ENCODE peak calls at places on chromosomes 13 and 19, in nine cellular contexts. Q, U, G, R, K, Y, F, D and Z are unnamed samples.

GRCh38 chr13:33057019-33057785 is 41.0 kb downstream of the KL start:
- DNase-seq in K (no peak), R (peak; percentile 23), Y (peak; percentile 5), F (no peak), Q (no peak), G (no peak), U (peak; percentile 1), D (no peak), Z (no peak)

GRCh38 chr13:110540871-110541525 is 20.5 kb downstream of the RAB20 start:
- DNase-seq in G (no peak), Y (no peak), R (no peak), D (no peak), U (no peak), Q (no peak), F (no peak), K (no peak), Z (no peak)

GRCh38 chr19:48490980-48491792 is 20.4 kb downstream of the LMTK3 start:
- DNase-seq in K (peak; percentile 90), Y (peak; percentile 48), U (no peak), D (peak; percentile 43), R (no peak), Q (peak; percentile 56), F (no peak), G (peak; percentile 54), Z (no peak)

GRCh38 chr13:33918199-33918932 is 100.4 kb downstream of the RFC3 start:
- DNase-seq in R (peak; percentile 69), Y (peak; percentile 45), U (no peak), Q (no peak), K (no peak), F (no peak), G (no peak), D (no peak), Z (peak; percentile 54)

GRCh38 chr13:23776698-23777570 is 112.3 kb downstream of the MIPEP start:
- DNase-seq in Y (no peak), U (no peak), K (no peak), F (no peak), G (no peak), D (no peak), Q (no peak), R (no peak), Z (no peak)

GRCh38 chr13:109868583-109869311 is 82.4 kb upstream of the IRS2 start:
- DNase-seq in Y (no peak), F (no peak), R (no peak), U (no peak), G (no peak), D (no peak), K (no peak), Q (no peak), Z (no peak)

GRCh38 chr19:32749361-32749760 is 29.8 kb downstream of the TDRD12 start:
- DNase-seq in U (no peak), Q (no peak), D (no peak), K (no peak), F (no peak), Y (no peak), G (no peak), R (no peak), Z (no peak)

GRCh38 chr19:22606212-22606553 is 27.9 kb upstream of the ZNF492 start:
- DNase-seq in K (no peak), R (no peak), D (no peak), U (no peak), Q (no peak), F (no peak), G (no peak), Y (no peak), Z (no peak)

GRCh38 chr19:27774827-27775226 is 1438.1 kb downstream of the UQCRFS1 start:
- DNase-seq in F (no peak), D (no peak), R (no peak), Q (no peak), U (no peak), K (peak; percentile 36), Y (peak; percentile 8), G (no peak), Z (peak; percentile 5)

GRCh38 chr19:6076675-6077463 is 33.4 kb downstream of the RFX2 start:
- DNase-seq in Y (no peak), K (no peak), G (no peak), U (no peak), Q (no peak), D (no peak), F (no peak), R (peak; percentile 91), Z (no peak)

GRCh38 chr19:16661480-16662034 is 618 bp downstream of the TMEM38A start:
- DNase-seq in U (no peak), D (no peak), G (no peak), R (no peak), K (peak; percentile 52), Y (peak; percentile 27), Q (peak; percentile 50), F (no peak), Z (no peak)

GRCh38 chr13:46761174-46761573 is 35.8 kb downstream of the ESD start:
- DNase-seq in K (no peak), Y (no peak), Q (no peak), G (no peak), D (no peak), U (no peak), F (no peak), R (no peak), Z (no peak)

GRCh38 chr19:35845215-35846037 is 6.9 kb downstream of the NPHS1 start:
- DNase-seq in U (no peak), R (no peak), Q (no peak), D (no peak), Y (peak; percentile 40), G (no peak), F (no peak), K (peak; percentile 70), Z (no peak)

GRCh38 chr19:56966697-56967299 is 126.3 kb upstream of the PEG3 start:
- DNase-seq in K (no peak), G (no peak), D (no peak), F (no peak), U (no peak), Q (no peak), R (no peak), Y (no peak), Z (no peak)

GRCh38 chr13:30872685-30873443 is 33.2 kb upstream of the MEDAG start:
- DNase-seq in Q (no peak), Y (peak; percentile 17), G (no peak), F (no peak), K (peak; percentile 81), R (peak; percentile 92), D (no peak), U (peak; percentile 32), Z (no peak)

GRCh38 chr19:2512523-2513431 is 36.9 kb downstream of the GADD45B start:
- DNase-seq in D (no peak), U (no peak), K (no peak), Q (no peak), R (no peak), F (no peak), Y (no peak), G (no peak), Z (no peak)

GRCh38 chr19:38676023-38676877 is 28.8 kb downstream of the ACTN4 start:
- DNase-seq in Q (no peak), F (no peak), Y (no peak), R (peak; percentile 71), D (no peak), U (no peak), K (no peak), G (no peak), Z (no peak)

GRCh38 chr13:100560498-100561215 is 27.9 kb downstream of the GGACT start:
- DNase-seq in K (no peak), G (no peak), F (peak; percentile 26), Q (no peak), D (no peak), Y (no peak), U (no peak), R (no peak), Z (no peak)

GRCh38 chr19:1826557-1827521 is 14.8 kb upstream of the ATP8B3 start:
- DNase-seq in G (no peak), D (no peak), K (peak; percentile 76), Y (peak; percentile 22), R (no peak), F (no peak), Q (no peak), U (no peak), Z (no peak)

GRCh38 chr13:57874530-57874929 is 243.0 kb downstream of the PCDH17 start:
- DNase-seq in U (no peak), D (no peak), Y (no peak), K (no peak), R (no peak), Q (no peak), F (no peak), G (no peak), Z (no peak)

GRCh38 chr19:29329460-29330134 is 116.6 kb upstream of the UQCRFS1 start:
- DNase-seq in U (no peak), Q (no peak), Y (no peak), R (no peak), K (peak; percentile 81), D (no peak), F (no peak), G (no peak), Z (no peak)

GRCh38 chr13:103731959-103732358 is 665.7 kb upstream of the SLC10A2 start:
- DNase-seq in R (no peak), Y (no peak), Q (no peak), F (no peak), U (no peak), D (no peak), K (no peak), G (no peak), Z (no peak)

GRCh38 chr19:7994923-7995682 is 10.3 kb downstream of the ELAVL1 start:
- DNase-seq in D (no peak), K (no peak), R (no peak), U (no peak), Q (no peak), F (no peak), G (no peak), Y (no peak), Z (no peak)